ENCODE peak calls at places on chromosomes 3 and 15, in nine cellular contexts. T, X, B, Q, A, Z, D, C and R are unnamed samples.

GRCh38 chr3:30516238-30516637 is 90.2 kb upstream of the TGFBR2 start:
- DNase-seq in X (no peak), B (peak; percentile 48), C (no peak), T (no peak), A (no peak), Z (no peak), Q (no peak), D (no peak), R (no peak)

GRCh38 chr15:51342249-51342999 is 969 bp downstream of the GLDN start:
- DNase-seq in B (no peak), Q (no peak), X (peak; percentile 37), A (no peak), D (no peak), T (no peak), Z (no peak), C (peak; percentile 34), R (no peak)

GRCh38 chr15:47991376-47991775 is 129.4 kb upstream of the SLC24A5 start:
- DNase-seq in C (no peak), D (no peak), Q (no peak), Z (no peak), X (no peak), B (peak; percentile 29), T (no peak), A (no peak), R (no peak)

GRCh38 chr3:197306374-197307086 is 8.1 kb upstream of the DLG1 start:
- DNase-seq in C (no peak), B (peak; percentile 87), Z (no peak), Q (no peak), A (no peak), T (no peak), D (no peak), X (no peak), R (no peak)

GRCh38 chr15:48427960-48428547 is 96.8 kb downstream of the DUT start:
- DNase-seq in A (no peak), Q (no peak), T (no peak), D (no peak), C (no peak), B (peak; percentile 71), Z (no peak), X (no peak), R (peak; percentile 58)

GRCh38 chr3:143895805-143896204 is 47.5 kb upstream of the SLC9A9 start:
- DNase-seq in T (no peak), Z (no peak), C (no peak), A (no peak), Q (no peak), B (peak; percentile 23), X (no peak), D (no peak), R (no peak)

GRCh38 chr3:136197159-136197715 is 1.1 kb upstream of the MSL2 start:
- DNase-seq in A (no peak), X (no peak), C (no peak), D (no peak), B (no peak), T (no peak), Z (no peak), Q (no peak), R (no peak)

GRCh38 chr3:126446301-126446700 is 29.4 kb downstream of the ZXDC start:
- DNase-seq in A (no peak), Q (peak; percentile 3), T (no peak), Z (no peak), X (peak; percentile 6), C (peak; percentile 70), B (no peak), D (no peak), R (no peak)

GRCh38 chr15:40040770-40041169 is 1.8 kb upstream of the SRP14 start:
- DNase-seq in B (no peak), X (no peak), Z (no peak), C (no peak), A (no peak), T (no peak), Q (no peak), D (peak; percentile 60), R (no peak)

GRCh38 chr15:47461560-47462175 is 255.6 kb upstream of the SEMA6D start:
- DNase-seq in X (no peak), A (no peak), D (no peak), C (no peak), Z (no peak), Q (no peak), T (no peak), B (peak; percentile 65), R (no peak)

GRCh38 chr3:56494679-56495322 is 26.5 kb upstream of the ERC2 start:
- DNase-seq in A (no peak), Q (peak; percentile 87), B (peak; percentile 81), D (no peak), C (peak; percentile 96), T (peak; percentile 73), Z (peak; percentile 83), X (peak; percentile 84), R (peak; percentile 58)

GRCh38 chr15:62391565-62392262 is 226.6 kb upstream of the C2CD4B start:
- DNase-seq in Z (peak; percentile 20), Q (peak; percentile 60), T (peak; percentile 59), B (peak; percentile 54), D (no peak), A (peak; percentile 49), X (peak; percentile 64), C (peak; percentile 63), R (no peak)

GRCh38 chr15:88858934-88859333 is 36.4 kb downstream of the HAPLN3 start:
- DNase-seq in A (no peak), Q (no peak), X (no peak), Z (no peak), C (no peak), B (no peak), T (no peak), D (no peak), R (no peak)

DNA sequence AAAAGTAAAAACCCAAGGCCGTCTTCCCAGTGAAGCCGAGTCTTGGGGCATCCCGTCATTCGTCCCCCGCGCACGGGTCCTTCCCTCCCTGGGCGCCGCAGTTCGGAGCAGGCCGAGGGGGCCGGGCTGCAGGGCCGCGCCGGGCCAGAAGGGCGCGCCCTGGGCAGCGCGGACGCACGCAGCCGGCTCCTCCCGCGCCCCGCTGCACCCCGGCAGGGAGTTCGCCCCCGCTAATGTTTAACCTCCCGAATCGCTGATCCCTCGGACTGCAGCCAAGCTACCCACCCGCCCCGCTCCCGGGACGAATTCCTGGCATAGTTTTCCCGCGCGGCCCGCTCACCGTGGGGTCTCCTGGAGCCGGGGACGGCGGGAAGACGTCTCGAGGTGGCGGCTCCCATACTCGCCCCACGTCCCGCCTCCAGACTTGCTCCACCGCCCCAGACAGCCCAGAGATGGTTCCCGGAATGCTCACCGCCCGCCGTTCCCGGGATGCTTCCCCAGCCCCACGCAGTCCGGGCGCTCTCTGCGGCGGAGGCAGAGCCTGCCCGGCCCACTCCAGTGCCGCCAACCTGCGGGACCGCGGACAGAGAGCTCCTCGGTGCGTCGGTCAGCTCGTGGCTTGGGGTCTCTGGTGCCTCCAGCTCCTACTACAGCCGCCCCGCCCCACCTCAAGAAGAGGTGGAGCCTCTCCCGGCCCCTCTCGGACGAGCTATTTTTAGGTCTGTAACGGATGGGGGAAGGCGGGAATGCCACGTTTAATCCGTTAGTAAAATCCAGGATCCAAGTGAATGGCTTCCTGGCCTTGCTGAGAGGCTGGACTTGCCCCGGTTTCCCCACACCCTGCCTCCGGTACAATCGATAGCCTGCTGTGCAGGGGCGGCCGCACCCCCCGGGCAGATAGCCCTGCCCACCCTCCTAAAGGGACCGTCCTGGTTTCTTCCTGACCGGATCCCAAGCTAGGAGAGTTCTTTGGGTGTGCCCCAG is at the start of gene DZIP1L:
- DNase-seq in Q (peak; percentile 68), X (peak; percentile 36), T (peak; percentile 37), A (peak; percentile 46), C (peak; percentile 94), Z (no peak), D (no peak), B (peak; percentile 75), R (peak; percentile 36)
- TF ChIP-seq CTCF in Q (peak; percentile 31), X (peak; percentile 52), T (peak; percentile 52), A (no peak), C (peak; percentile 48), Z (no peak), D (peak; percentile 59), B (peak; percentile 37), R (peak; percentile 30)

GRCh38 chr3:50365080-50365841 is 5.9 kb upstream of the TMEM115 start:
- DNase-seq in C (peak; percentile 97), D (peak; percentile 94), T (peak; percentile 96), B (peak; percentile 60), Q (peak; percentile 96), X (peak; percentile 97), A (peak; percentile 74), Z (peak; percentile 80), R (peak; percentile 20)

GRCh38 chr3:50369271-50369670 is 9.9 kb upstream of the TMEM115 start:
- DNase-seq in A (no peak), C (no peak), Z (no peak), X (no peak), D (no peak), T (no peak), B (no peak), Q (no peak), R (no peak)

GRCh38 chr3:50365842-50366220 is 6.5 kb upstream of the TMEM115 start:
- DNase-seq in Z (no peak), B (no peak), Q (no peak), T (no peak), C (no peak), D (no peak), A (no peak), X (no peak), R (no peak)

GRCh38 chr3:50359760-50360110 is 414 bp upstream of the TMEM115 start:
- DNase-seq in T (no peak), B (no peak), A (no peak), Z (no peak), C (no peak), Q (no peak), D (no peak), X (no peak), R (no peak)

GRCh38 chr3:50364573-50365079 is 5.3 kb upstream of the TMEM115 start:
- DNase-seq in X (peak; percentile 51), Z (no peak), D (no peak), Q (no peak), A (no peak), C (peak; percentile 75), B (no peak), T (peak; percentile 55), R (no peak)
- H3K4me3 ChIP-seq in X (peak overlapping the region; percentile 66), Z (no peak overlapping the region), D (peak overlapping the region; percentile 68), Q (peak overlapping the region; percentile 48), A (peak overlapping the region; percentile 42), C (peak overlapping the region; percentile 78), B (peak overlapping the region; percentile 31), T (peak overlapping the region; percentile 53), R (peak overlapping the region; percentile 60)

GRCh38 chr3:176321099-176321498 is 876.2 kb downstream of the TBL1XR1 start:
- DNase-seq in T (no peak), Q (no peak), Z (no peak), X (no peak), B (no peak), A (no peak), C (no peak), D (no peak), R (no peak)
- TF ChIP-seq CTCF in T (no peak), Q (no peak), Z (no peak), X (no peak), B (no peak), A (no peak), C (no peak), D (no peak), R (no peak)

GRCh38 chr3:60366491-60366890 is 884.8 kb downstream of the FHIT start:
- DNase-seq in Q (no peak), X (no peak), T (no peak), D (no peak), Z (no peak), B (peak; percentile 34), A (no peak), C (no peak), R (no peak)
- H3K4me3 ChIP-seq in Q (no peak overlapping the region), X (no peak overlapping the region), T (no peak overlapping the region), D (no peak overlapping the region), Z (no peak overlapping the region), B (no peak overlapping the region), A (no peak overlapping the region), C (no peak overlapping the region), R (no peak overlapping the region)